ENCODE peak calls at places on chromosomes 11 and 22, in ten cellular contexts. One of them, this sample, is unnamed.

GRCh38 chr11:117703209-117703608 is 93.8 kb downstream of the DSCAML1 start:
- DNase-seq in ovary: no peak
- DNase-seq in PC-3: no peak
- DNase-seq in heart left ventricle: no peak
- DNase-seq in mucosa of descending colon: no peak
- DNase-seq in uterus: no peak
- DNase-seq in CD4-positive, alpha-beta T cell: no peak
- DNase-seq in endodermal cell: peak; percentile 65
- DNase-seq in right lobe of liver: no peak
- DNase-seq in effector memory CD4-positive, alpha-beta T cell: no peak
- DNase-seq in this sample: no peak

GRCh38 chr11:82738116-82738515 is 4.5 kb upstream of the FAM181B start:
- DNase-seq in ovary: no peak
- DNase-seq in PC-3: no peak
- DNase-seq in heart left ventricle: no peak
- DNase-seq in mucosa of descending colon: no peak
- DNase-seq in uterus: no peak
- DNase-seq in CD4-positive, alpha-beta T cell: no peak
- DNase-seq in endodermal cell: no peak
- DNase-seq in right lobe of liver: no peak
- DNase-seq in effector memory CD4-positive, alpha-beta T cell: no peak
- DNase-seq in this sample: no peak

GRCh38 chr11:106276126-106276525 is 198.7 kb downstream of the AASDHPPT start:
- DNase-seq in ovary: no peak
- DNase-seq in PC-3: peak; percentile 17
- DNase-seq in heart left ventricle: no peak
- DNase-seq in mucosa of descending colon: no peak
- DNase-seq in uterus: no peak
- DNase-seq in CD4-positive, alpha-beta T cell: no peak
- DNase-seq in endodermal cell: no peak
- DNase-seq in right lobe of liver: no peak
- DNase-seq in effector memory CD4-positive, alpha-beta T cell: no peak
- DNase-seq in this sample: no peak

GRCh38 chr11:33463059-33463458 is 205.9 kb downstream of the HIPK3 start:
- DNase-seq in ovary: no peak
- DNase-seq in PC-3: no peak
- DNase-seq in heart left ventricle: no peak
- DNase-seq in mucosa of descending colon: no peak
- DNase-seq in uterus: no peak
- DNase-seq in CD4-positive, alpha-beta T cell: no peak
- DNase-seq in endodermal cell: no peak
- DNase-seq in right lobe of liver: no peak
- DNase-seq in effector memory CD4-positive, alpha-beta T cell: no peak
- DNase-seq in this sample: no peak

GRCh38 chr11:44806631-44807030 is 79.9 kb downstream of the TSPAN18 start:
- DNase-seq in ovary: no peak
- DNase-seq in PC-3: no peak
- DNase-seq in heart left ventricle: no peak
- DNase-seq in mucosa of descending colon: no peak
- DNase-seq in uterus: no peak
- DNase-seq in CD4-positive, alpha-beta T cell: no peak
- DNase-seq in endodermal cell: no peak
- DNase-seq in right lobe of liver: no peak
- DNase-seq in effector memory CD4-positive, alpha-beta T cell: no peak
- DNase-seq in this sample: no peak

GRCh38 chr22:29509298-29509697 is 29.3 kb downstream of the NEFH start:
- DNase-seq in ovary: no peak
- DNase-seq in PC-3: no peak
- DNase-seq in heart left ventricle: no peak
- DNase-seq in mucosa of descending colon: no peak
- DNase-seq in uterus: no peak
- DNase-seq in CD4-positive, alpha-beta T cell: no peak
- DNase-seq in endodermal cell: no peak
- DNase-seq in right lobe of liver: no peak
- DNase-seq in effector memory CD4-positive, alpha-beta T cell: no peak
- DNase-seq in this sample: no peak

GRCh38 chr11:48036466-48036865 is 56.1 kb downstream of the PTPRJ start:
- DNase-seq in ovary: no peak
- DNase-seq in PC-3: no peak
- DNase-seq in heart left ventricle: no peak
- DNase-seq in mucosa of descending colon: no peak
- DNase-seq in uterus: no peak
- DNase-seq in CD4-positive, alpha-beta T cell: no peak
- DNase-seq in endodermal cell: no peak
- DNase-seq in right lobe of liver: no peak
- DNase-seq in effector memory CD4-positive, alpha-beta T cell: no peak
- DNase-seq in this sample: no peak

GRCh38 chr11:65165847-65166317 is 4.2 kb upstream of the SPDYC start:
- DNase-seq in ovary: no peak
- DNase-seq in PC-3: no peak
- DNase-seq in heart left ventricle: no peak
- DNase-seq in mucosa of descending colon: no peak
- DNase-seq in uterus: no peak
- DNase-seq in CD4-positive, alpha-beta T cell: no peak
- DNase-seq in endodermal cell: no peak
- DNase-seq in right lobe of liver: peak; percentile 43
- DNase-seq in effector memory CD4-positive, alpha-beta T cell: no peak
- DNase-seq in this sample: no peak

GRCh38 chr22:38271927-38272372 is 860 bp downstream of the TMEM184B start:
- DNase-seq in ovary: no peak
- DNase-seq in PC-3: peak; percentile 29
- DNase-seq in heart left ventricle: no peak
- DNase-seq in mucosa of descending colon: no peak
- DNase-seq in uterus: peak; percentile 44
- DNase-seq in CD4-positive, alpha-beta T cell: no peak
- DNase-seq in endodermal cell: peak; percentile 76
- DNase-seq in right lobe of liver: peak; percentile 58
- DNase-seq in effector memory CD4-positive, alpha-beta T cell: no peak
- DNase-seq in this sample: no peak

GRCh38 chr11:27532652-27533325 is 26.2 kb upstream of the LIN7C start:
- DNase-seq in ovary: no peak
- DNase-seq in PC-3: no peak
- DNase-seq in heart left ventricle: no peak
- DNase-seq in mucosa of descending colon: no peak
- DNase-seq in uterus: no peak
- DNase-seq in CD4-positive, alpha-beta T cell: no peak
- DNase-seq in endodermal cell: no peak
- DNase-seq in right lobe of liver: no peak
- DNase-seq in effector memory CD4-positive, alpha-beta T cell: no peak
- DNase-seq in this sample: no peak

GRCh38 chr22:48804811-48805301 is 1022.8 kb downstream of the BRD1 start:
- DNase-seq in ovary: peak; percentile 13
- DNase-seq in PC-3: no peak
- DNase-seq in heart left ventricle: no peak
- DNase-seq in mucosa of descending colon: no peak
- DNase-seq in uterus: no peak
- DNase-seq in CD4-positive, alpha-beta T cell: no peak
- DNase-seq in endodermal cell: no peak
- DNase-seq in right lobe of liver: no peak
- DNase-seq in effector memory CD4-positive, alpha-beta T cell: no peak
- DNase-seq in this sample: no peak
- H3K9me3 ChIP-seq in ovary: no peaks in the 10 kb centered on the region
- H3K9me3 ChIP-seq in PC-3: no peaks in the 10 kb centered on the region
- H3K9me3 ChIP-seq in heart left ventricle: no peaks in the 10 kb centered on the region
- H3K9me3 ChIP-seq in mucosa of descending colon: no peaks in the 10 kb centered on the region
- H3K9me3 ChIP-seq in uterus: no peaks in the 10 kb centered on the region
- H3K9me3 ChIP-seq in CD4-positive, alpha-beta T cell: no peaks in the 10 kb centered on the region
- H3K9me3 ChIP-seq in endodermal cell: no peaks in the 10 kb centered on the region
- H3K9me3 ChIP-seq in right lobe of liver: no peaks in the 10 kb centered on the region
- H3K9me3 ChIP-seq in effector memory CD4-positive, alpha-beta T cell: no peaks in the 10 kb centered on the region
- H3K9me3 ChIP-seq in this sample: no peaks in the 10 kb centered on the region

GRCh38 chr22:48838846-48839730 is 988.6 kb downstream of the BRD1 start:
- DNase-seq in ovary: no peak
- DNase-seq in PC-3: no peak
- DNase-seq in heart left ventricle: no peak
- DNase-seq in mucosa of descending colon: peak; percentile 29
- DNase-seq in uterus: no peak
- DNase-seq in CD4-positive, alpha-beta T cell: no peak
- DNase-seq in endodermal cell: no peak
- DNase-seq in right lobe of liver: no peak
- DNase-seq in effector memory CD4-positive, alpha-beta T cell: no peak
- DNase-seq in this sample: no peak
- H3K9me3 ChIP-seq in ovary: no peaks in the 10 kb centered on the region
- H3K9me3 ChIP-seq in PC-3: no peaks in the 10 kb centered on the region
- H3K9me3 ChIP-seq in heart left ventricle: no peaks in the 10 kb centered on the region
- H3K9me3 ChIP-seq in mucosa of descending colon: no peaks in the 10 kb centered on the region
- H3K9me3 ChIP-seq in uterus: no peaks in the 10 kb centered on the region
- H3K9me3 ChIP-seq in CD4-positive, alpha-beta T cell: no peaks in the 10 kb centered on the region
- H3K9me3 ChIP-seq in endodermal cell: no peaks in the 10 kb centered on the region
- H3K9me3 ChIP-seq in right lobe of liver: no peaks in the 10 kb centered on the region
- H3K9me3 ChIP-seq in effector memory CD4-positive, alpha-beta T cell: no peaks in the 10 kb centered on the region
- H3K9me3 ChIP-seq in this sample: no peaks in the 10 kb centered on the region

DNA sequence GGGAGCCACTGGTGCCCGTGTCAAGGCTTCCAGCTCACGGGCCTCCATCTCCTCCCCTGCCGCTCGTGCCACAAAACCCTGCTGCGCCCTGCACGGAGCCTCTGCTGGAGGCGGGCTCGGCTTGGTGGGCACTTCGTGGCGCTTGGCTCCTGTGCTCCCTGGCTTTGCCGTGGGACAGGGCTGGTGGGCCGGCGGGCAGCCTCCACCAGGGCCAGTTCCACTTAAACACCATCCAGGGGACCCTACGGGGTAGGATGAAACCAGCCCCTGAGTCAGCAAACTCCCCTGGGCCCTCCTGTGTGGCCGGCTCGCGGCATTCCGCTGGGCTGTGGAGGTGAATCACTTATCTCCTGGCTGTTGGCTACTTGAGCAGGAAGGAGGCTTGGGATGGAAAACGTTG is 1304.6 kb downstream of the BRD1 start:
- DNase-seq in ovary: no peak
- DNase-seq in PC-3: no peak
- DNase-seq in heart left ventricle: no peak
- DNase-seq in mucosa of descending colon: no peak
- DNase-seq in uterus: no peak
- DNase-seq in CD4-positive, alpha-beta T cell: no peak
- DNase-seq in endodermal cell: no peak
- DNase-seq in right lobe of liver: no peak
- DNase-seq in effector memory CD4-positive, alpha-beta T cell: no peak
- DNase-seq in this sample: no peak
- H3K9me3 ChIP-seq in ovary: no peaks in the 10 kb centered on the region
- H3K9me3 ChIP-seq in PC-3: no peaks in the 10 kb centered on the region
- H3K9me3 ChIP-seq in heart left ventricle: no peaks in the 10 kb centered on the region
- H3K9me3 ChIP-seq in mucosa of descending colon: no peaks in the 10 kb centered on the region
- H3K9me3 ChIP-seq in uterus: no peaks in the 10 kb centered on the region
- H3K9me3 ChIP-seq in CD4-positive, alpha-beta T cell: no peaks in the 10 kb centered on the region
- H3K9me3 ChIP-seq in endodermal cell: no peaks in the 10 kb centered on the region
- H3K9me3 ChIP-seq in right lobe of liver: no peaks in the 10 kb centered on the region
- H3K9me3 ChIP-seq in effector memory CD4-positive, alpha-beta T cell: no peaks in the 10 kb centered on the region
- H3K9me3 ChIP-seq in this sample: no peaks in the 10 kb centered on the region

DNA sequence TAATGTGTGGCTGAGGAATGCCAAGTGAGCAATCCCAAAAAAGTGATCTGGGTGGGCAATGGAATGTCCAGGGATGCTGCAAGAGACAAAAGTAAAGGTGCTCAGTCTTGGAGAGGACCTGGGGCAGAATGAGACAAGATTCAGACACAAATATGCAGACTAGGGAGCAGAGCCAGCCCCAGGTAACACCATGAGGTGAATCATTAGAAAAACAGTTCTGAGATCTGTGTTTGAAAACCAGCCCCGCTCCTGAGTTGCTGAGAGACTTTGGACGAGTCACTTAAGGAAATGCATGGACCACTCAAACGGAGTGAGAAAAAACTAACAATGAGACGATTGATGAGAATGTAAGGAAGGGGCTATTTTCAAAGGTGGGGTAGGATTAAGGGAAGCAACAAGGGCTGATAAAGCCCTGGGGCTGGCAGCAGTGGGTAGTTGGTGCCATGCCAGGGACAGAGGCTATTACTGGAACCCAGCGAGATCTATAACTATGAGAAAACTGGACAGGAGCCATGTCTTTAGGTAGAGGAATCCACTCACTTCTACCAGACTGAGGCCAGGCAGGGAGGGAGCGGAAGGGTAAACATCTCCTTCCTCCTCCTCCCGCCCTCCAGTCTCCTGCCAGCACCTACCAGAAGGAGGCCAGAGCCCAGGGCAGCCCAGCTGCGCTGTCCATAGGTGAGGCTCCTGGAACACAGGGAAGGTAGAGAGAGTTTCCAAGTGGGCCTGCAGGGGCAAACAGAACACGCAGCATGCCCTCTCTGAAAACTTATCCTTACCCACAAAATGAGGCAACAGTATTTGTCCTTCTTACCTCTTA is 130.4 kb upstream of the TEAD1 start:
- DNase-seq in ovary: no peak
- DNase-seq in PC-3: peak; percentile 60
- DNase-seq in heart left ventricle: no peak
- DNase-seq in mucosa of descending colon: no peak
- DNase-seq in uterus: no peak
- DNase-seq in CD4-positive, alpha-beta T cell: no peak
- DNase-seq in endodermal cell: no peak
- DNase-seq in right lobe of liver: no peak
- DNase-seq in effector memory CD4-positive, alpha-beta T cell: no peak
- DNase-seq in this sample: no peak
- H3K9me3 ChIP-seq in ovary: no peaks in the 10 kb centered on the region
- H3K9me3 ChIP-seq in PC-3: no peaks in the 10 kb centered on the region
- H3K9me3 ChIP-seq in heart left ventricle: no peaks in the 10 kb centered on the region
- H3K9me3 ChIP-seq in mucosa of descending colon: no peaks in the 10 kb centered on the region
- H3K9me3 ChIP-seq in uterus: no peaks in the 10 kb centered on the region
- H3K9me3 ChIP-seq in CD4-positive, alpha-beta T cell: no peaks in the 10 kb centered on the region
- H3K9me3 ChIP-seq in endodermal cell: no peaks in the 10 kb centered on the region
- H3K9me3 ChIP-seq in right lobe of liver: no peaks in the 10 kb centered on the region
- H3K9me3 ChIP-seq in effector memory CD4-positive, alpha-beta T cell: no peaks in the 10 kb centered on the region
- H3K9me3 ChIP-seq in this sample: no peaks in the 10 kb centered on the region

DNA sequence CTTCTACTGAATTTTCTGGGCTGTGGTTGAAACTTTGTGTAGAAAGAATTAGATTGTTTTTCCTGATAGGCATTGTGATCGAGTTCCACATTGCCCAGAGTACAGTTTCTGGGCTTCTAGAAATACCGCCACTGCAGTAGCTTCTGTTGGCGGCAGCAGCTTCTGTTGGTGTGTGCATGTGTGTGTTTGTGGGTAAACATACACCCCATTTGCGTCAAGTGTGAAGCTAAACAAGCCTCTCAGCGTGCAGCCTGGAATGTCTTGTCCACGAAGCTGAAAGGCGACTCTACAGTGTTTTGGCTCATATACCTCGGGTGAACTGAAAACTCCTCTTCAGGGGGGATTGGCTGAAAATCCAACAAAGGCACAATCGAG is 112.0 kb upstream of the E2F8 start:
- DNase-seq in ovary: no peak
- DNase-seq in PC-3: no peak
- DNase-seq in heart left ventricle: no peak
- DNase-seq in mucosa of descending colon: no peak
- DNase-seq in uterus: no peak
- DNase-seq in CD4-positive, alpha-beta T cell: no peak
- DNase-seq in endodermal cell: no peak
- DNase-seq in right lobe of liver: no peak
- DNase-seq in effector memory CD4-positive, alpha-beta T cell: no peak
- DNase-seq in this sample: no peak
- H3K9me3 ChIP-seq in ovary: no peaks in the 10 kb centered on the region
- H3K9me3 ChIP-seq in PC-3: no peaks in the 10 kb centered on the region
- H3K9me3 ChIP-seq in heart left ventricle: no peaks in the 10 kb centered on the region
- H3K9me3 ChIP-seq in mucosa of descending colon: no peaks in the 10 kb centered on the region
- H3K9me3 ChIP-seq in uterus: no peaks in the 10 kb centered on the region
- H3K9me3 ChIP-seq in CD4-positive, alpha-beta T cell: no peaks in the 10 kb centered on the region
- H3K9me3 ChIP-seq in endodermal cell: no peaks in the 10 kb centered on the region
- H3K9me3 ChIP-seq in right lobe of liver: no peaks in the 10 kb centered on the region
- H3K9me3 ChIP-seq in effector memory CD4-positive, alpha-beta T cell: no peaks in the 10 kb centered on the region
- H3K9me3 ChIP-seq in this sample: no peaks in the 10 kb centered on the region

This sample was measured in T-helper 17 cell.